ENCODE peak calls at places on chromosomes 2 and 18, in six cellular contexts. Q, E, U, K, A and X are unnamed samples.

GRCh38 chr2:156687715-156688114 is 251.5 kb downstream of the GPD2 start:
- DNase-seq in K (peak), E (no peak), Q (peak), A (no peak), U (no peak), X (no peak)

GRCh38 chr2:75464348-75464946 is 96.3 kb downstream of the EVA1A start:
- DNase-seq in Q (peak), K (peak), U (peak), A (no peak), E (no peak), X (peak)

GRCh38 chr2:46320141-46320567 is 22.9 kb downstream of the EPAS1 start:
- DNase-seq in K (no peak), E (no peak), U (no peak), A (no peak), Q (no peak), X (no peak)

GRCh38 chr18:58697131-58697530 is 25.9 kb downstream of the MALT1 start:
- DNase-seq in U (no peak), E (no peak), A (no peak), K (no peak), Q (no peak), X (no peak)

GRCh38 chr18:36124841-36125240 is 4.3 kb downstream of the SLC39A6 start:
- DNase-seq in E (no peak), Q (no peak), U (no peak), K (no peak), A (no peak), X (no peak)

GRCh38 chr2:85545780-85546240 is 6.8 kb downstream of the MAT2A start:
- DNase-seq in K (no peak), E (no peak), A (no peak), Q (no peak), U (no peak), X (no peak)

GRCh38 chr18:74652392-74652988 is 54.8 kb downstream of the ZNF407 start:
- DNase-seq in E (no peak), A (peak), U (no peak), Q (peak), K (peak), X (peak)

GRCh38 chr2:67799889-67800288 is 262.9 kb downstream of the C1D start:
- DNase-seq in E (no peak), K (no peak), Q (no peak), U (no peak), A (no peak), X (peak)

GRCh38 chr2:69185807-69186206 is 172.8 kb downstream of the ANTXR1 start:
- DNase-seq in E (no peak), U (no peak), Q (no peak), A (peak), K (no peak), X (no peak)

GRCh38 chr2:109339519-109339991 is 210.6 kb downstream of the SH3RF3 start:
- DNase-seq in E (no peak), K (peak), Q (no peak), A (no peak), U (no peak), X (peak)

GRCh38 chr2:164538250-164538866 is 82.9 kb downstream of the GRB14 start:
- DNase-seq in E (no peak), K (peak), Q (peak), A (peak), U (no peak), X (peak)

GRCh38 chr2:1972428-1972827 is 228.1 kb upstream of the PXDN start:
- DNase-seq in Q (peak), A (peak), E (no peak), K (peak), U (no peak), X (peak)

GRCh38 chr2:200172944-200173481 is 133.5 kb upstream of the SPATS2L start:
- DNase-seq in A (no peak), U (no peak), K (peak), E (no peak), Q (no peak), X (no peak)